ENCODE peak calls at places on chromosome 18, in five cellular contexts. C, W, I, A and Z are unnamed samples.

GRCh38 chr18:27713037-27713726 is 463.7 kb downstream of the CDH2 start:
- DNase-seq in W (no peak), I (no peak), A (no peak), C (no peak), Z (no peak)

GRCh38 chr18:27583021-27583420 is 397.9 kb upstream of the CHST9 start:
- DNase-seq in C (no peak), I (no peak), W (no peak), A (no peak), Z (no peak)

GRCh38 chr18:28905509-28905908 is 728.6 kb upstream of the CDH2 start:
- DNase-seq in C (no peak), I (no peak), A (no peak), W (no peak), Z (no peak)

GRCh38 chr18:48391863-48392262 is 17.3 kb downstream of the ZBTB7C start:
- DNase-seq in W (no peak), I (no peak), A (peak; percentile 78), C (no peak), Z (no peak)

GRCh38 chr18:48929212-48929612 is 21.6 kb downstream of the SMAD7 start:
- DNase-seq in A (no peak), W (no peak), I (no peak), C (no peak), Z (no peak)

GRCh38 chr18:10015941-10016819 is 102.4 kb downstream of the VAPA start:
- DNase-seq in I (no peak), A (peak; percentile 69), C (no peak), W (no peak), Z (no peak)

GRCh38 chr18:363327-364115 is 95.7 kb upstream of the THOC1 start:
- DNase-seq in C (no peak), I (no peak), W (no peak), A (no peak), Z (no peak)

GRCh38 chr18:79680100-79680879 is 687 bp downstream of the CTDP1 start:
- DNase-seq in C (peak; percentile 78), I (no peak), A (peak; percentile 69), W (peak; percentile 50), Z (peak; percentile 37)

GRCh38 chr18:21391074-21391673 is 149.1 kb downstream of the GREB1L start:
- DNase-seq in C (no peak), W (no peak), I (no peak), A (no peak), Z (no peak)

GRCh38 chr18:24514439-24514838 is 54.0 kb downstream of the HRH4 start:
- DNase-seq in W (no peak), C (no peak), I (no peak), A (no peak), Z (peak; percentile 18)

GRCh38 chr18:65425366-65425765 is 325.4 kb upstream of the CDH7 start:
- DNase-seq in C (no peak), I (no peak), W (no peak), A (no peak), Z (no peak)

GRCh38 chr18:10851824-10852225 is 297.5 kb downstream of the PIEZO2 start:
- DNase-seq in I (no peak), A (no peak), W (no peak), C (no peak), Z (peak; percentile 18)

GRCh38 chr18:2515908-2516625 is 55.2 kb downstream of the METTL4 start:
- DNase-seq in W (no peak), C (no peak), A (no peak), I (no peak), Z (peak; percentile 21)

GRCh38 chr18:55100817-55101457 is 141.7 kb upstream of the CCDC68 start:
- DNase-seq in A (no peak), I (no peak), C (no peak), W (no peak), Z (no peak)

GRCh38 chr18:26960901-26961300 is 95.4 kb upstream of the AQP4 start:
- DNase-seq in C (no peak), W (no peak), I (no peak), A (no peak), Z (no peak)

GRCh38 chr18:79248495-79249078 is 147.1 kb upstream of the NFATC1 start:
- DNase-seq in A (no peak), C (no peak), I (no peak), W (no peak), Z (no peak)

GRCh38 chr18:63141777-63142176 is 177.8 kb downstream of the BCL2 start:
- DNase-seq in A (no peak), I (no peak), C (no peak), W (no peak), Z (no peak)
- H3K4me3 ChIP-seq in A (no peak overlapping the region), I (no peak overlapping the region), C (no peak overlapping the region), W (no peak overlapping the region), Z (no peak overlapping the region)

GRCh38 chr18:76980663-76981387 is 151.8 kb downstream of the MBP start:
- DNase-seq in A (peak; percentile 73), W (peak; percentile 41), C (peak; percentile 18), I (no peak), Z (no peak)

GRCh38 chr18:76983184-76983583 is 149.4 kb downstream of the MBP start:
- DNase-seq in I (peak; percentile 89), A (peak; percentile 89), W (peak; percentile 89), C (peak; percentile 96), Z (peak; percentile 79)

GRCh38 chr18:76979906-76980305 is 152.7 kb downstream of the MBP start:
- DNase-seq in A (no peak), I (no peak), W (peak; percentile 15), C (peak; percentile 14), Z (no peak)

GRCh38 chr18:76982038-76982437 is 150.5 kb downstream of the MBP start:
- DNase-seq in C (peak; percentile 46), I (no peak), A (no peak), W (peak; percentile 36), Z (no peak)

GRCh38 chr18:76981388-76981968 is 151.1 kb downstream of the MBP start:
- DNase-seq in A (peak; percentile 71), C (peak; percentile 70), W (peak; percentile 21), I (no peak), Z (no peak)
- H3K4me1 ChIP-seq in A (peaks cover 46% of the 10 kb centered on the region), C (peaks cover 3% of the 10 kb centered on the region), W (peaks cover 3% of the 10 kb centered on the region), I (no peaks in the 10 kb centered on the region), Z (peaks cover 6% of the 10 kb centered on the region)

GRCh38 chr18:8165095-8165494 is 444.1 kb upstream of the RAB12 start:
- DNase-seq in I (no peak), W (no peak), A (peak; percentile 50), C (no peak), Z (no peak)

GRCh38 chr18:8163287-8163959 is 445.8 kb upstream of the RAB12 start:
- DNase-seq in C (no peak), I (no peak), W (no peak), A (no peak), Z (no peak)

GRCh38 chr18:8162797-8163196 is 446.4 kb upstream of the RAB12 start:
- DNase-seq in A (peak; percentile 91), I (no peak), C (no peak), W (no peak), Z (no peak)

GRCh38 chr18:8167036-8167435 is 442.2 kb upstream of the RAB12 start:
- DNase-seq in W (no peak), C (no peak), A (no peak), I (no peak), Z (no peak)

DNA sequence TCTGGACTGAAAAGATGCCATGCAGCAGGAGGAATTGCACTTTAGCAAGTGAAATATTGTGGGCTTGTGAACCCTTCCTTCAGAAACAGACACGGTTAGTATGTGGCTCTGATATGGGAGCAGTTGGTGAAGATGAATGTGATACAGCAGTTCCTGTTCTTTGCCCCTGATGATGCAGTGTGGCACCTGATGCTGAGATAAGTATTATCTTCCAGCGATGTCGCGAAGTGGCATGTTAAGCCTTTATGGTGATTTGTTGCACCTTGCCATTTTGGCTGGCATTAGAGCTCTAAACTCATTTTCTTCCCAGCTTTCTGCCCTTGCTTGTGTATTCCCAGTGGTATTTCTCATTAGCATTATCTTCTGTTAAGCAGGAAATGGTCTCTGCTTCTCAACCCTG is 441.6 kb upstream of the RAB12 start:
- DNase-seq in A (no peak), W (no peak), C (no peak), I (no peak), Z (no peak)
- H3K4me3 ChIP-seq in A (no peak overlapping the region), W (no peak overlapping the region), C (no peak overlapping the region), I (no peak overlapping the region), Z (no peak overlapping the region)

GRCh38 chr18:31245820-31246219 is 72.1 kb upstream of the DSG1 start:
- DNase-seq in A (no peak), I (no peak), C (no peak), W (no peak), Z (no peak)

GRCh38 chr18:31243740-31244512 is 74.0 kb upstream of the DSG1 start:
- DNase-seq in A (no peak), C (peak; percentile 42), I (no peak), W (no peak), Z (no peak)

GRCh38 chr18:31246460-31246859 is 71.5 kb upstream of the DSG1 start:
- DNase-seq in C (no peak), W (no peak), A (no peak), I (no peak), Z (no peak)

GRCh38 chr18:31247574-31248199 is 70.3 kb upstream of the DSG1 start:
- DNase-seq in I (no peak), C (no peak), A (no peak), W (no peak), Z (no peak)

DNA sequence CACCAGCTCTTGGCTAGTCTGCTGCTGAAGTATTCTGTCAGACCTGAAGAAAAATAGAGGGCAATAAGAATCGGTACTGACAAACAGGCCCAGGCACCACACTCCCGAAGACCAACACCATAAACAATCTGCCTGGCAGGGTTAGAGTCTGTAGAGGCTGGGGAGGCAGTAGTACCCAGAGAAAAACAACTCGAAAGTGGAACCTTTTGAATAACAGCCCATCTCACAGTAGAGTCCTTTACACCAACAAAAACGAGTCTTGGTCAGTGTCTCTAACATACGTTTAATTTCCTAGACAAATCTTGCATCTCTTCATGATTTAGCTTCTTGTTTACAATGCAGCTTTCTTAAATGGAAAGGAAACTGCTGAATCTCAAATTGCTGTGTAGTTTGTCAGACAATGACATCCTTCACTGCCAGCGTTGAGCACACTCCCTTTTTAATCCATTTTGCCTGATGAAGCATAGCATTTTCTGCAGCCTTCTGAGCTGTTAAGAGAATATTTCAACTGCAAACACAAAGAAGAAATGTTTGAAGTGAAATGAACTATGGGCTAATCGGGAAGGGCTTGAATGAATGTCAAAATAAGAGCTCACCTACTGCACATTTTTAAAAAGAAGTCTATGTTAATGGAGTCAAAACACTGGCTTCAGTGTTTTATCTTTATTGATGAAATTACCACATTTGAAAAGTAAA is 73.1 kb upstream of the DSG1 start:
- DNase-seq in A (no peak), W (no peak), C (no peak), I (no peak), Z (no peak)
- H3K4me1 ChIP-seq in A (peaks cover 25% of the 10 kb centered on the region), W (no peaks in the 10 kb centered on the region), C (no peaks in the 10 kb centered on the region), I (peaks cover 16% of the 10 kb centered on the region), Z (no peaks in the 10 kb centered on the region)

GRCh38 chr18:77123313-77124231 is 9.0 kb downstream of the MBP start:
- DNase-seq in A (no peak), I (no peak), W (peak; percentile 47), C (no peak), Z (peak; percentile 36)
- H3K4me3 ChIP-seq in A (no peak overlapping the region), I (no peak overlapping the region), W (no peak overlapping the region), C (no peak overlapping the region), Z (no peak overlapping the region)